ENCODE peak calls at places on chromosomes 16 and 17, in four cellular contexts. Y is A549, A is K562, G is GM12878. O is an unnamed sample.
A peak's percentile ranks its signal among the peaks of the same experiment; 100 is the strongest.

GRCh38 chr16:17076818-17077498 is 393.8 kb downstream of the XYLT1 start:
- DNase-seq in Y (no peak), A (no peak), G (no peak), O (no peak)

GRCh38 chr16:20291807-20292206 is 35.5 kb downstream of the GP2 start:
- DNase-seq in Y (no peak), A (no peak), G (no peak), O (no peak)

GRCh38 chr17:43671075-43671692 is 9.5 kb upstream of the MEOX1 start:
- DNase-seq in Y (no peak), A (no peak), G (peak; percentile 53), O (no peak)

GRCh38 chr16:66287916-66288315 is 78.6 kb upstream of the CDH5 start:
- DNase-seq in Y (no peak), A (no peak), G (no peak), O (no peak)

GRCh38 chr17:82231562-82232321 is 2.9 kb downstream of the SLC16A3 start:
- DNase-seq in Y (peak; percentile 78), A (peak; percentile 84), G (no peak), O (peak; percentile 40)

GRCh38 chr16:30839523-30840227 is 52.7 kb upstream of the ZNF629 start:
- DNase-seq in Y (no peak), A (no peak), G (no peak), O (no peak)

GRCh38 chr16:80198265-80198994 is 342.4 kb upstream of the DYNLRB2 start:
- DNase-seq in Y (no peak), A (no peak), G (no peak), O (peak; percentile 18)

GRCh38 chr17:12463102-12463501 is 202.6 kb upstream of the MYOCD start:
- DNase-seq in Y (no peak), A (no peak), G (no peak), O (peak; percentile 86)

GRCh38 chr16:24834459-24835335 is 11.1 kb upstream of the SLC5A11 start:
- DNase-seq in Y (peak; percentile 71), A (peak; percentile 73), G (no peak), O (peak; percentile 49)

GRCh38 chr16:14302399-14303181 is 231.5 kb downstream of the MRTFB start:
- DNase-seq in Y (no peak), A (peak; percentile 54), G (no peak), O (no peak)

GRCh38 chr16:31373235-31373634 is 18.3 kb downstream of the ITGAX start:
- DNase-seq in Y (no peak), A (no peak), G (no peak), O (no peak)

GRCh38 chr17:56358651-56359050 is 205.4 kb downstream of the ANKFN1 start:
- DNase-seq in Y (no peak), A (no peak), G (no peak), O (peak; percentile 32)

GRCh38 chr17:75753514-75754377 is 11.2 kb downstream of the GALK1 start:
- DNase-seq in Y (no peak), A (peak; percentile 89), G (no peak), O (peak; percentile 56)

GRCh38 chr17:72878975-72879660 is 213.4 kb downstream of the SLC39A11 start:
- DNase-seq in Y (no peak), A (no peak), G (no peak), O (no peak)

GRCh38 chr16:20966746-20967145 is 66.2 kb downstream of the LYRM1 start:
- DNase-seq in Y (no peak), A (no peak), G (no peak), O (no peak)

GRCh38 chr16:52076332-52077115 is 470.4 kb downstream of the TOX3 start:
- DNase-seq in Y (no peak), A (no peak), G (no peak), O (no peak)

GRCh38 chr17:14699569-14700190 is 398.8 kb downstream of the HS3ST3B1 start:
- DNase-seq in Y (peak; percentile 50), A (no peak), G (no peak), O (no peak)

GRCh38 chr17:57523926-57524634 is 221.0 kb downstream of the CCDC182 start:
- DNase-seq in Y (peak; percentile 43), A (no peak), G (no peak), O (peak; percentile 61)

GRCh38 chr17:7440823-7441174 is 1.5 kb downstream of the FGF11 start:
- DNase-seq in Y (no peak), A (peak; percentile 52), G (no peak), O (no peak)

GRCh38 chr16:10531582-10531981 is 48.8 kb downstream of the EMP2 start:
- DNase-seq in Y (no peak), A (no peak), G (no peak), O (no peak)

GRCh38 chr16:84043486-84044107 is 1.0 kb upstream of the SLC38A8 start:
- DNase-seq in Y (no peak), A (peak; percentile 78), G (no peak), O (peak; percentile 18)

GRCh38 chr17:42632949-42633444 is 23.5 kb downstream of the TUBG1 start:
- DNase-seq in Y (no peak), A (peak; percentile 76), G (no peak), O (no peak)

GRCh38 chr17:73595068-73595865 is 49.0 kb downstream of the SDK2 start:
- DNase-seq in Y (peak; percentile 72), A (peak; percentile 26), G (no peak), O (no peak)

DNA sequence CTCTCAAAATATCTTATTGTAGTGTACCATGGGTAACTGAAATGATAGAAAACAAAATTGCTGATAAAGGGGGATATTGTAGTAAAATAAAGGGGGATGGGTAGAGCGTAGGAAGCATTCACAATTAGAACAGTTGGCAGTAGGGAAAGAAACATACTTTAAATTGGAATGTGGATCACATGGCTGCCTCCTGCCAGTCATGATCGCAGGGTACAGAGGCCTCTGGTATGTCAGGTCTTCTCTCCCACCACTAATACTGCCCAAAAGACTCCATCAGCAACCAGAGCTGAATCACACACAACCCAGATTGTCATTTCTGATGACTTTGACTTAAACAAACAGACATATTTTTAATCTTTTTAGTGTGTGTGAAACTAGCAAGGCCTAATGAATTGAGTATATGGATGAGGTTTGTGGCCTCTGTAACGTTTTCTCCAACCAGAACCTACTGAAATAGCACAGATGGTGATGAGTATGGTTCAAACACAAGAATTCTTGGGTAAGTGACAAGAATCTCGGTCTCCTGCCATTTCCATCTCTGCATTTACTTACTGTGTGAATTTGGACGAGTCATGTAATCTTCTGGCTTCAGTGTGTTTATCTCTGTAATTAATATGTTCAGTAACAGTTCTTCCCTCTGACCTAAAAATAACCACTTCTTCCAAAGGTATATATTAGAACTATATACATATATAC is 112.6 kb downstream of the USP22 start:
- DNase-seq in Y (no peak), A (no peak), G (no peak), O (peak; percentile 24)
- TF ChIP-seq ELK1 in Y (no peak), A (no peak), G (no peak), O (no peak)

GRCh38 chr17:31475378-31476162 is 84.1 kb downstream of the RAB11FIP4 start:
- DNase-seq in Y (no peak), A (no peak), G (no peak), O (no peak)

GRCh38 chr17:31467502-31468256 is 76.2 kb downstream of the RAB11FIP4 start:
- DNase-seq in Y (no peak), A (no peak), G (no peak), O (no peak)

GRCh38 chr17:31470592-31470991 is 79.1 kb downstream of the RAB11FIP4 start:
- DNase-seq in Y (no peak), A (no peak), G (no peak), O (no peak)

GRCh38 chr17:31469959-31470358 is 78.5 kb downstream of the RAB11FIP4 start:
- DNase-seq in Y (no peak), A (no peak), G (no peak), O (no peak)

GRCh38 chr17:31472137-31472536 is 80.7 kb downstream of the RAB11FIP4 start:
- DNase-seq in Y (no peak), A (no peak), G (no peak), O (no peak)
- TF ChIP-seq ELK1 in Y (no peak), A (no peak), G (no peak), O (no peak)

DNA sequence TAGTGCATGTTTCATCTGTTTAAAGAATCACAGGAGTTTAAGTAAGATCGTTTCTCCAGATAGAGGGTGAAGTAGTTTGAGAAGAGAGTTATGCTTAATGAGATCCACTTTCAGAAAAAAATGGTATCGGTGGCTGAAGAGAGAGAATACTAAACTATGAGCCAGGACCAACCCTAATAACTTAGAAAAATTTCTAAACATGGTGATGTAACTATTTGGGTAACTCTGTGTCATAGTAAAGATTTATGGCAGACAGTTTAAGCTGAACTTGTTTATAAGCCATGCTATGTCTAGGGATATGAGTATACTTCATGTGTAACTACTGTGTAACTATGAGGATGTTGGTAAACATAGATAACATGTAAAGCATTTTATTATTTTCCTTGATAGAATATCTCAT is 489.5 kb downstream of the KCNJ2 start:
- DNase-seq in Y (no peak), A (no peak), G (no peak), O (no peak)
- TF ChIP-seq ELK1 in Y (no peak), A (no peak), G (no peak), O (no peak)

GRCh38 chr16:70749681-70750601 is 51.0 kb downstream of the VAC14 start:
- DNase-seq in Y (no peak), A (peak; percentile 37), G (no peak), O (no peak)
- TF ChIP-seq ELK1 in Y (no peak), A (no peak), G (no peak), O (no peak)

O was measured in IMR-90.